ENCODE peak calls at places on chromosomes 13 and 19, in five cellular contexts. One of them, this sample, is unnamed.
A peak's percentile ranks its signal among the peaks of the same experiment; 100 is the strongest.

GRCh38 chr13:50715402-50716146 is 127.9 kb downstream of the DLEU7 start:
- DNase-seq in GM23338: no peak
- DNase-seq in aorta: no peak
- DNase-seq in pancreas: no peak
- DNase-seq in colonic mucosa: peak; percentile 23
- DNase-seq in this sample: no peak

GRCh38 chr13:59398127-59398526 is 765.6 kb downstream of the DIAPH3 start:
- DNase-seq in GM23338: no peak
- DNase-seq in aorta: no peak
- DNase-seq in pancreas: no peak
- DNase-seq in colonic mucosa: no peak
- DNase-seq in this sample: no peak

GRCh38 chr19:31255174-31255862 is 93.9 kb downstream of the TSHZ3 start:
- DNase-seq in GM23338: no peak
- DNase-seq in aorta: no peak
- DNase-seq in pancreas: no peak
- DNase-seq in colonic mucosa: no peak
- DNase-seq in this sample: no peak

GRCh38 chr19:29834991-29835390 is 23.2 kb downstream of the CCNE1 start:
- DNase-seq in GM23338: no peak
- DNase-seq in aorta: peak; percentile 42
- DNase-seq in pancreas: no peak
- DNase-seq in colonic mucosa: peak; percentile 60
- DNase-seq in this sample: no peak

GRCh38 chr13:111005808-111006494 is 91.1 kb upstream of the ANKRD10 start:
- DNase-seq in GM23338: no peak
- DNase-seq in aorta: peak; percentile 84
- DNase-seq in pancreas: peak; percentile 72
- DNase-seq in colonic mucosa: no peak
- DNase-seq in this sample: no peak

GRCh38 chr19:31054430-31054829 is 294.8 kb downstream of the TSHZ3 start:
- DNase-seq in GM23338: peak; percentile 86
- DNase-seq in aorta: no peak
- DNase-seq in pancreas: no peak
- DNase-seq in colonic mucosa: peak; percentile 35
- DNase-seq in this sample: peak; percentile 64

GRCh38 chr19:39430675-39431593 is 4.8 kb downstream of the RPS16 start:
- DNase-seq in GM23338: peak; percentile 74
- DNase-seq in aorta: no peak
- DNase-seq in pancreas: no peak
- DNase-seq in colonic mucosa: peak; percentile 20
- DNase-seq in this sample: peak; percentile 49

GRCh38 chr13:107295391-107296157 is 727.6 kb upstream of the ARGLU1 start:
- DNase-seq in GM23338: no peak
- DNase-seq in aorta: no peak
- DNase-seq in pancreas: no peak
- DNase-seq in colonic mucosa: no peak
- DNase-seq in this sample: no peak

GRCh38 chr19:4295972-4296771 is 6.0 kb downstream of the TMIGD2 start:
- DNase-seq in GM23338: peak; percentile 45
- DNase-seq in aorta: no peak
- DNase-seq in pancreas: no peak
- DNase-seq in colonic mucosa: no peak
- DNase-seq in this sample: peak; percentile 82

GRCh38 chr19:51887522-51888498 is at the start of gene ZNF577:
- DNase-seq in GM23338: peak; percentile 98
- DNase-seq in aorta: peak; percentile 96
- DNase-seq in pancreas: peak; percentile 87
- DNase-seq in colonic mucosa: peak; percentile 98
- DNase-seq in this sample: peak; percentile 71

GRCh38 chr19:16892438-16892837 is 3.6 kb downstream of the F2RL3 start:
- DNase-seq in GM23338: no peak
- DNase-seq in aorta: no peak
- DNase-seq in pancreas: no peak
- DNase-seq in colonic mucosa: no peak
- DNase-seq in this sample: no peak

GRCh38 chr13:66875264-66875663 is 354.9 kb downstream of the PCDH9 start:
- DNase-seq in GM23338: no peak
- DNase-seq in aorta: no peak
- DNase-seq in pancreas: no peak
- DNase-seq in colonic mucosa: no peak
- DNase-seq in this sample: no peak

GRCh38 chr19:56105090-56105701 is 15.9 kb downstream of the ZNF787 start:
- DNase-seq in GM23338: peak; percentile 92
- DNase-seq in aorta: peak; percentile 91
- DNase-seq in pancreas: peak; percentile 81
- DNase-seq in colonic mucosa: peak; percentile 92
- DNase-seq in this sample: peak; percentile 94

GRCh38 chr13:110470272-110471009 is 91.1 kb downstream of the RAB20 start:
- DNase-seq in GM23338: no peak
- DNase-seq in aorta: no peak
- DNase-seq in pancreas: no peak
- DNase-seq in colonic mucosa: no peak
- DNase-seq in this sample: no peak

GRCh38 chr13:40052954-40053353 is 397.5 kb downstream of the COG6 start:
- DNase-seq in GM23338: no peak
- DNase-seq in aorta: no peak
- DNase-seq in pancreas: no peak
- DNase-seq in colonic mucosa: no peak
- DNase-seq in this sample: no peak

GRCh38 chr13:41974262-41974900 is 13.5 kb upstream of the VWA8 start:
- DNase-seq in GM23338: no peak
- DNase-seq in aorta: no peak
- DNase-seq in pancreas: no peak
- DNase-seq in colonic mucosa: no peak
- DNase-seq in this sample: no peak

GRCh38 chr19:11422163-11423068 is 3.3 kb upstream of the RGL3 start:
- DNase-seq in GM23338: peak; percentile 98
- DNase-seq in aorta: peak; percentile 94
- DNase-seq in pancreas: peak; percentile 79
- DNase-seq in colonic mucosa: peak; percentile 90
- DNase-seq in this sample: peak; percentile 93

GRCh38 chr19:11423164-11423803 is 4.2 kb upstream of the RGL3 start:
- DNase-seq in GM23338: no peak
- DNase-seq in aorta: no peak
- DNase-seq in pancreas: no peak
- DNase-seq in colonic mucosa: no peak
- DNase-seq in this sample: peak; percentile 18

GRCh38 chr19:11426656-11427055 is 7.5 kb upstream of the RGL3 start:
- DNase-seq in GM23338: no peak
- DNase-seq in aorta: no peak
- DNase-seq in pancreas: no peak
- DNase-seq in colonic mucosa: no peak
- DNase-seq in this sample: peak; percentile 18

GRCh38 chr19:11423804-11424318 is 4.7 kb upstream of the RGL3 start:
- DNase-seq in GM23338: peak; percentile 27
- DNase-seq in aorta: no peak
- DNase-seq in pancreas: no peak
- DNase-seq in colonic mucosa: no peak
- DNase-seq in this sample: peak; percentile 41

GRCh38 chr19:11425719-11426457 is 6.8 kb upstream of the RGL3 start:
- DNase-seq in GM23338: peak; percentile 85
- DNase-seq in aorta: no peak
- DNase-seq in pancreas: no peak
- DNase-seq in colonic mucosa: no peak
- DNase-seq in this sample: peak; percentile 89
- H3K4me3 ChIP-seq in GM23338: no peak overlapping the region
- H3K4me3 ChIP-seq in aorta: no peak overlapping the region
- H3K4me3 ChIP-seq in pancreas: no peak overlapping the region
- H3K4me3 ChIP-seq in colonic mucosa: no peak overlapping the region
- H3K4me3 ChIP-seq in this sample: no peak overlapping the region

GRCh38 chr19:47065242-47065641 is 16.8 kb upstream of the TMEM160 start:
- DNase-seq in GM23338: no peak
- DNase-seq in aorta: no peak
- DNase-seq in pancreas: no peak
- DNase-seq in colonic mucosa: no peak
- DNase-seq in this sample: no peak
- H3K36me3 ChIP-seq in GM23338: no peaks in the 10 kb centered on the region
- H3K36me3 ChIP-seq in aorta: no peaks in the 10 kb centered on the region
- H3K36me3 ChIP-seq in pancreas: peaks cover 31% of the 10 kb centered on the region
- H3K36me3 ChIP-seq in colonic mucosa: peaks cover 13% of the 10 kb centered on the region
- H3K36me3 ChIP-seq in this sample: peaks cover 13% of the 10 kb centered on the region

DNA sequence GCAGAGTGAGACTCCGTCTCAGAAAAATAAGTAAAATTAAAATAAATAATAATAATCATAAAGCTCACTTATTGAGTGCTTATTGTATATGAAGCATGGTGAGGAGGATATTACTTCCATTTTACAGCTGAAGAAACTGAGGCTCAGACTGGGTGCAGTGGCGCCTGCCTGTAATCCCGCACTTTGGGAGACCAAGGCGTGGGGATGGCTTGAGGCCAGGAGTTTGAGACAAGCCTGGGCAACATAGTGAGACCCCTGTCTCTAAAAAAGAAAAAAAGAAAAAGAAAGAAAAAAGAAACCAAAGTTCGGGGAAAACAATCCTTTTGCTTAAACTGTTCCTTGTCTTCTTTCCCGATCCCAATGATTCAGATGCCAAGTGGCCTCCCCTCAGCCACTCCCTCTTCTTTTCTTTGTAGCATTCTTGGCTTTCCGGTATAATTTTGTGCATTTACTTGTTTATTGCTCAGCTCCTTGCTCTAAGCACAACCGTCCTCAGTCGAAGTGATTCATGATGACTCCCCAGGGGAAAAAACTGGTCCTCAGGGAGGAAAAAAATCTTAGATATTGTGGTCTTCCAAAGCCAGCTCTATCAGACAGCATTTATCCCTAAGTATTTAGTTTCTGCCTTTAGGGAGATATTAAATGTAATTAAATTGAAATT is 969 bp upstream of the EIF3G start:
- DNase-seq in GM23338: no peak
- DNase-seq in aorta: no peak
- DNase-seq in pancreas: no peak
- DNase-seq in colonic mucosa: no peak
- DNase-seq in this sample: no peak
- H3K4me3 ChIP-seq in GM23338: no peak overlapping the region
- H3K4me3 ChIP-seq in aorta: no peak overlapping the region
- H3K4me3 ChIP-seq in pancreas: no peak overlapping the region
- H3K4me3 ChIP-seq in colonic mucosa: no peak overlapping the region
- H3K4me3 ChIP-seq in this sample: no peak overlapping the region

GRCh38 chr19:1389033-1389940 is 5.6 kb downstream of the NDUFS7 start:
- DNase-seq in GM23338: no peak
- DNase-seq in aorta: no peak
- DNase-seq in pancreas: no peak
- DNase-seq in colonic mucosa: no peak
- DNase-seq in this sample: no peak

GRCh38 chr19:1392939-1393530 is 8.3 kb downstream of the GAMT start:
- DNase-seq in GM23338: no peak
- DNase-seq in aorta: no peak
- DNase-seq in pancreas: no peak
- DNase-seq in colonic mucosa: no peak
- DNase-seq in this sample: no peak

GRCh38 chr19:1388637-1389026 is 4.9 kb downstream of the NDUFS7 start:
- DNase-seq in GM23338: no peak
- DNase-seq in aorta: peak; percentile 69
- DNase-seq in pancreas: no peak
- DNase-seq in colonic mucosa: no peak
- DNase-seq in this sample: no peak

GRCh38 chr19:1392407-1392806 is 8.7 kb downstream of the NDUFS7 start:
- DNase-seq in GM23338: no peak
- DNase-seq in aorta: no peak
- DNase-seq in pancreas: no peak
- DNase-seq in colonic mucosa: no peak
- DNase-seq in this sample: no peak

GRCh38 chr19:1390594-1391423 is 7.1 kb downstream of the NDUFS7 start:
- DNase-seq in GM23338: no peak
- DNase-seq in aorta: peak; percentile 74
- DNase-seq in pancreas: no peak
- DNase-seq in colonic mucosa: no peak
- DNase-seq in this sample: no peak
- H3K36me3 ChIP-seq in GM23338: no peaks in the 10 kb centered on the region
- H3K36me3 ChIP-seq in aorta: peaks cover 3% of the 10 kb centered on the region
- H3K36me3 ChIP-seq in pancreas: peaks cover 28% of the 10 kb centered on the region
- H3K36me3 ChIP-seq in colonic mucosa: peaks cover 8% of the 10 kb centered on the region
- H3K36me3 ChIP-seq in this sample: peaks cover 5% of the 10 kb centered on the region

This sample was measured in H7.